ENCODE peak calls at places on chromosome 6, in four cellular contexts. One of them, this sample, is unnamed.

GRCh38 chr6:123489589-123489988 is 147.2 kb downstream of the TRDN start:
- DNase-seq in fibroblast of pulmonary artery: peak
- DNase-seq in PC-3: no peak
- DNase-seq in neural crest cell: no peak
- DNase-seq in this sample: no peak

GRCh38 chr6:135146160-135146920 is 34.8 kb upstream of the MYB start:
- DNase-seq in PC-3: peak
- DNase-seq in fibroblast of pulmonary artery: peak
- DNase-seq in neural crest cell: no peak
- DNase-seq in this sample: no peak

GRCh38 chr6:119024111-119024510 is 54.4 kb downstream of the FAM184A start:
- DNase-seq in neural crest cell: no peak
- DNase-seq in PC-3: no peak
- DNase-seq in fibroblast of pulmonary artery: no peak
- DNase-seq in this sample: no peak

GRCh38 chr6:148416309-148416965 is 73.8 kb downstream of the SASH1 start:
- DNase-seq in fibroblast of pulmonary artery: no peak
- DNase-seq in neural crest cell: no peak
- DNase-seq in PC-3: no peak
- DNase-seq in this sample: no peak

GRCh38 chr6:144352310-144352709 is 67.2 kb downstream of the UTRN start:
- DNase-seq in PC-3: no peak
- DNase-seq in fibroblast of pulmonary artery: peak
- DNase-seq in neural crest cell: no peak
- DNase-seq in this sample: no peak

GRCh38 chr6:53727748-53728147 is 62.2 kb upstream of the KLHL31 start:
- DNase-seq in neural crest cell: no peak
- DNase-seq in PC-3: no peak
- DNase-seq in fibroblast of pulmonary artery: no peak
- DNase-seq in this sample: no peak

GRCh38 chr6:34657037-34657306 is 39.6 kb downstream of the ILRUN start:
- DNase-seq in fibroblast of pulmonary artery: no peak
- DNase-seq in neural crest cell: no peak
- DNase-seq in PC-3: no peak
- DNase-seq in this sample: no peak

GRCh38 chr6:165674155-165675029 is 11.4 kb upstream of the PDE10A start:
- DNase-seq in fibroblast of pulmonary artery: no peak
- DNase-seq in neural crest cell: no peak
- DNase-seq in PC-3: no peak
- DNase-seq in this sample: no peak

DNA sequence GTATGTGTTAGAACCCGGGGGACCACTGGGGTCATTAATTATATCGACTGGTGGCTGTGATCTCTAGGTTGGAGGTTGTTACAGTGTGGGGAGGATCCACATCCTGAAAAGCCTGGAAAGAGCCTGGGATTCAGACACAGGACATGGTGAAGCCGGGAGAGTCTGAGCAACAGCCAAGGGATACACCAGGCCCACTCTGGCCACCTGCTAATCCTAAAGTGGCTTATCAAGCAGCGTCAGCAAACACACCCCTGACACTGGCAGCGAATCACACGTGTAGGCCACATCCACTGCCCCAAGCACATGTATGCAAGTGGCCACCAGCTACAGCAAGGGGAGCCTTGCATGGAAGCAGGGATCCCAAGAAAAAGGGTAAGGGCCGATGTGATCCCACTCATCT is 41.0 kb downstream of the GFOD1 start:
- DNase-seq in neural crest cell: no peak
- DNase-seq in PC-3: no peak
- DNase-seq in fibroblast of pulmonary artery: no peak
- DNase-seq in this sample: no peak
- TF ChIP-seq CTCF in neural crest cell: no peak
- TF ChIP-seq CTCF in PC-3: no peak
- TF ChIP-seq CTCF in fibroblast of pulmonary artery: no peak
- TF ChIP-seq CTCF in this sample: no peak

GRCh38 chr6:161644521-161644920 is 370.7 kb upstream of the AGPAT4 start:
- DNase-seq in neural crest cell: no peak
- DNase-seq in fibroblast of pulmonary artery: no peak
- DNase-seq in PC-3: peak
- DNase-seq in this sample: no peak

GRCh38 chr6:161635975-161636374 is 362.1 kb upstream of the AGPAT4 start:
- DNase-seq in fibroblast of pulmonary artery: no peak
- DNase-seq in neural crest cell: no peak
- DNase-seq in PC-3: no peak
- DNase-seq in this sample: no peak

GRCh38 chr6:161637658-161638057 is 363.8 kb upstream of the AGPAT4 start:
- DNase-seq in fibroblast of pulmonary artery: no peak
- DNase-seq in neural crest cell: no peak
- DNase-seq in PC-3: no peak
- DNase-seq in this sample: no peak

GRCh38 chr6:161641175-161641574 is 367.3 kb upstream of the AGPAT4 start:
- DNase-seq in fibroblast of pulmonary artery: no peak
- DNase-seq in neural crest cell: no peak
- DNase-seq in PC-3: no peak
- DNase-seq in this sample: no peak

DNA sequence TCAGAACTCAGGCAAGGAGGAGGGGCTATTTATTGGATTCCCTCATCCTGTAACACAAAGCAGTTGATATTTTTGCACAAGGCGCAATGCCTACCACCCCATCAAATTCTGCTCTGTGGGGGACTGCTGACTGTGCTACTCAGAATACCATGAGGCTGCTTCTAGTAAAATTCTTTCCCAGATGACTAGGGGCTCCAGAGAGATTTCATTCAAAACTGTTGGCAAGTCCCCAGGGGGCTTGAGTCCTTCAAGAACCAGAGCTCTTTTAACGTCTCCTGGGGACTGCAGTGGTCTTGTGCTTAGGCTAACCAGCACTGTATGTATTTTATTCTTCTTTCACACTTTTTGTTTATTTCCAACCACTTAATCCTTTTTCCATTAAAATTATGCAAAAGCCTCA is 365.9 kb upstream of the AGPAT4 start:
- DNase-seq in neural crest cell: no peak
- DNase-seq in PC-3: no peak
- DNase-seq in fibroblast of pulmonary artery: no peak
- DNase-seq in this sample: no peak
- TF ChIP-seq CTCF in neural crest cell: no peak
- TF ChIP-seq CTCF in PC-3: no peak
- TF ChIP-seq CTCF in fibroblast of pulmonary artery: no peak
- TF ChIP-seq CTCF in this sample: no peak

GRCh38 chr6:14322841-14323240 is 205.3 kb downstream of the CD83 start:
- DNase-seq in neural crest cell: no peak
- DNase-seq in PC-3: no peak
- DNase-seq in fibroblast of pulmonary artery: no peak
- DNase-seq in this sample: no peak

GRCh38 chr6:14324042-14324441 is 206.5 kb downstream of the CD83 start:
- DNase-seq in neural crest cell: no peak
- DNase-seq in PC-3: peak
- DNase-seq in fibroblast of pulmonary artery: no peak
- DNase-seq in this sample: no peak

GRCh38 chr6:14320342-14320741 is 202.8 kb downstream of the CD83 start:
- DNase-seq in fibroblast of pulmonary artery: no peak
- DNase-seq in PC-3: no peak
- DNase-seq in neural crest cell: no peak
- DNase-seq in this sample: no peak

GRCh38 chr6:14317616-14318015 is 200.0 kb downstream of the CD83 start:
- DNase-seq in PC-3: no peak
- DNase-seq in fibroblast of pulmonary artery: no peak
- DNase-seq in neural crest cell: no peak
- DNase-seq in this sample: no peak

DNA sequence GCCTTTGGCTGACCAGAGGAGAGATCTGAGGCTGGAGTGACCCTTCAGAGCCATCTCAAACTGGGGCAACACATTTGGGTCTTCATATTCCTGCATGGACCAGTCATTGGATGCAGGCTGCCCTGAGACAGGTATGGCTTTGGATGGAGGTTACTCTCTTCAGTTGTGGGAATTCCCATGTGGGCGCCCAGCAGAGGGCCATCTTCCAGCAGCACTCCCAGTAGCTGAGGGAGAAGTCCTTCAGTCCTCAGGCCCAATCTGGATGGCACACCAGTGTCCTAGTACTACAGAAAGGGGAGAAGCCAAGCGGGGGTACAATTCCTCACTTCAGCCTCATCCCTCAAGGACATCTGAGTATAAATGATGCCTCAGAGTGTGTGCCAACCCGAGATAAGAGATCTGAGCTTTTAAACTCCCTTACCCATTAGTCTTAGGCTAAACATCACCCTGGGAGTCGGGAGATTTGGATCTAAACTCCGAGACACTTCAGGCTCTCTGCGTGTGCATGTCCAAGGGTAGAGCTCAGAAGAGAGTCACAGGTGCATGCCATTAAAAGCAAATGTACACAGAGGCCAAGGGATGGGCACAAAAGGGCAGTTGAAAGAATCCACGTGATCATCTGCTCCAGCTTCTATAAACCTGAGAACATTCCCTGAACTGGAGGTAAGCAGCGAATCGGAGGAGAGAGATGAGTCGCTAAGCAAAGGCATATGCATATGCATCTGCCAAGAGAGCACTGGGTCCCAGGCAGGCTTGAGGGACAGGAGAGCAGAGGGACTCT is 204.6 kb downstream of the CD83 start:
- DNase-seq in PC-3: peak
- DNase-seq in fibroblast of pulmonary artery: no peak
- DNase-seq in neural crest cell: no peak
- DNase-seq in this sample: no peak
- TF ChIP-seq CTCF in PC-3: peak
- TF ChIP-seq CTCF in fibroblast of pulmonary artery: peak
- TF ChIP-seq CTCF in neural crest cell: no peak
- TF ChIP-seq CTCF in this sample: no peak

GRCh38 chr6:44078795-44079671 is 48.2 kb downstream of the MRPL14 start:
- DNase-seq in fibroblast of pulmonary artery: peak
- DNase-seq in PC-3: peak
- DNase-seq in neural crest cell: peak
- DNase-seq in this sample: peak
- TF ChIP-seq CTCF in fibroblast of pulmonary artery: peak
- TF ChIP-seq CTCF in PC-3: peak
- TF ChIP-seq CTCF in neural crest cell: peak
- TF ChIP-seq CTCF in this sample: peak

DNA sequence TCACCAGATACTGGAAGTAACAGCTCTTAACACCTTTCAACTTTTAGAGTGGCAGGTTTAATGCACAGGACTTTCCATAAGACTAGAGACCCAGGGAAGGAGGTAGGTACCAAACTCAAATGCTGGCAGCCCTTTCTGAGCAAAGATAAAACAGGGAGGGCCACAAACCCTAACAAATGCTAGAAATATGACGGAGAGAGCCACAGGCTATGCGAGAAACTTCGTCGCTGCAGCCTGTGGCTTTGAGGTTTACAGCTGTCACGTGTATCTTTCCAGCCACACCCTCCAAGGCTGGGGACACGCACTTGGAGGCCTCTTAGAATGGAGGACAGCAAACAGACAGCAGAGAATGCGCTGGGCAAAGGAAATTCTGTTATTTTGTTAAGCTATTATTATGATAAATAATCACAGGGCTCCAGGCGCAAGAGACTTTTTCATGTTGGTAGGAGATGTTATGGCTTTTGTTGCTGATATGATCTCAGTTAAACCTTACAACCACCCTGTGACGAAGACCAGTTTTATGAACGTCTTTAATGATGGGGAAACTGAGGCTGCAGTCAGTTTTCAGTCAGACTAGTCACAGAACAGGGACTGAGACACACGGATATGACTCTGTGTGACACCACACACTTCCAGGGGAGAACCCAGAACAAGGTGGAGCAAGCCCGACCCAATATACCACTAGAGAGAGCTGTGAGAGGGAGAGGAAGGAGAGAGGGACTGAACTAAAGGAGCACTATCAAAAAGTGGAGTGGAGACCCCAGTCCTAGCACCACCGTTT is 2.0 kb downstream of the TRAM2 start:
- DNase-seq in neural crest cell: no peak
- DNase-seq in PC-3: no peak
- DNase-seq in fibroblast of pulmonary artery: peak
- DNase-seq in this sample: peak
- TF ChIP-seq CTCF in neural crest cell: no peak
- TF ChIP-seq CTCF in PC-3: no peak
- TF ChIP-seq CTCF in fibroblast of pulmonary artery: no peak
- TF ChIP-seq CTCF in this sample: no peak

GRCh38 chr6:100472674-100473073 is 8.0 kb upstream of the SIM1 start:
- DNase-seq in fibroblast of pulmonary artery: no peak
- DNase-seq in PC-3: peak
- DNase-seq in neural crest cell: no peak
- DNase-seq in this sample: peak
- TF ChIP-seq CTCF in fibroblast of pulmonary artery: no peak
- TF ChIP-seq CTCF in PC-3: no peak
- TF ChIP-seq CTCF in neural crest cell: no peak
- TF ChIP-seq CTCF in this sample: no peak

GRCh38 chr6:5337573-5337972 is 76.3 kb downstream of the FARS2 start:
- DNase-seq in neural crest cell: no peak
- DNase-seq in PC-3: peak
- DNase-seq in fibroblast of pulmonary artery: peak
- DNase-seq in this sample: no peak
- TF ChIP-seq CTCF in neural crest cell: no peak
- TF ChIP-seq CTCF in PC-3: no peak
- TF ChIP-seq CTCF in fibroblast of pulmonary artery: no peak
- TF ChIP-seq CTCF in this sample: no peak

GRCh38 chr6:30840922-30841643 is 43.2 kb upstream of the DDR1 start:
- DNase-seq in PC-3: no peak
- DNase-seq in neural crest cell: no peak
- DNase-seq in fibroblast of pulmonary artery: no peak
- DNase-seq in this sample: no peak
- TF ChIP-seq CTCF in PC-3: no peak
- TF ChIP-seq CTCF in neural crest cell: no peak
- TF ChIP-seq CTCF in fibroblast of pulmonary artery: no peak
- TF ChIP-seq CTCF in this sample: no peak

This sample was measured in GM13976.